ENCODE peak calls at places on chromosomes 4 and X, in five cellular contexts. F, X, M, J and R are unnamed samples. For H3K4me1, the result is how much of the 10 kb centered on the place peaks cover.

GRCh38 chrX:118839334-118839958 is 15.8 kb downstream of the ZCCHC12 start:
- DNase-seq in F (peak), X (peak), M (peak), J (peak), R (peak)

GRCh38 chrX:71128915-71129765 is 10.7 kb downstream of the MED12 start:
- DNase-seq in F (peak), X (peak), M (peak), J (peak), R (peak)

GRCh38 chrX:105874790-105875189 is 52.5 kb downstream of the NRK start:
- DNase-seq in F (no peak), X (no peak), M (no peak), J (no peak), R (no peak)

GRCh38 chr4:31545330-31545729 is 825.2 kb downstream of the PCDH7 start:
- DNase-seq in F (no peak), X (no peak), M (no peak), J (no peak), R (no peak)

GRCh38 chrX:138917781-138918180 is 206.3 kb upstream of the FGF13 start:
- DNase-seq in F (no peak), X (no peak), M (peak), J (no peak), R (no peak)

GRCh38 chr4:34572026-34572425 is 1672.3 kb downstream of the ARAP2 start:
- DNase-seq in F (no peak), X (no peak), M (no peak), J (no peak), R (no peak)

GRCh38 chr4:142282870-142283431 is 563.1 kb downstream of the INPP4B start:
- DNase-seq in F (peak), X (no peak), M (peak), J (no peak), R (no peak)

GRCh38 chrX:123884809-123885408 is 25.1 kb downstream of the XIAP start:
- DNase-seq in F (peak), X (no peak), M (peak), J (no peak), R (no peak)

GRCh38 chr4:140567722-140568121 is 1.0 kb downstream of the UCP1 start:
- DNase-seq in F (no peak), X (no peak), M (peak), J (no peak), R (no peak)

GRCh38 chr4:43843501-43843900 is 605.1 kb downstream of the KCTD8 start:
- DNase-seq in F (no peak), X (no peak), M (no peak), J (no peak), R (no peak)

GRCh38 chr4:68906238-68907137 is 45.1 kb downstream of the UGT2A3 start:
- DNase-seq in F (no peak), X (no peak), M (no peak), J (no peak), R (peak)

GRCh38 chr4:106985830-106986229 is 50.3 kb downstream of the DKK2 start:
- DNase-seq in F (no peak), X (no peak), M (peak), J (no peak), R (no peak)

GRCh38 chrX:37330642-37331041 is 18.5 kb upstream of the PRRG1 start:
- DNase-seq in F (no peak), X (no peak), M (no peak), J (no peak), R (no peak)

GRCh38 chrX:290476-291166 is 9.4 kb downstream of the PLCXD1 start:
- DNase-seq in F (no peak), X (no peak), M (no peak), J (peak), R (no peak)

GRCh38 chr4:46820154-46820553 is 88.9 kb downstream of the COX7B2 start:
- DNase-seq in F (no peak), X (no peak), M (peak), J (no peak), R (no peak)

GRCh38 chr4:151676301-151676700 is 84.5 kb downstream of the GATB start:
- DNase-seq in F (no peak), X (no peak), M (no peak), J (no peak), R (no peak)

GRCh38 chrX:9905721-9906120 is 61.4 kb upstream of the CLDN34 start:
- DNase-seq in F (no peak), X (no peak), M (no peak), J (no peak), R (no peak)

GRCh38 chrX:139967300-139967699 is 2.0 kb upstream of the CXorf66 start:
- DNase-seq in F (peak), X (no peak), M (peak), J (no peak), R (no peak)

GRCh38 chrX:24902808-24903207 is 113.0 kb downstream of the ARX start:
- DNase-seq in F (no peak), X (no peak), M (no peak), J (no peak), R (no peak)

GRCh38 chr4:184250795-184251679 is 33.4 kb upstream of the ENPP6 start:
- DNase-seq in F (peak), X (no peak), M (peak), J (no peak), R (no peak)

GRCh38 chrX:10326578-10326977 is 169.8 kb downstream of the CLCN4 start:
- DNase-seq in F (peak), X (no peak), M (peak), J (no peak), R (no peak)

GRCh38 chr4:151674804-151675290 is 86.0 kb downstream of the GATB start:
- DNase-seq in F (no peak), X (peak), M (no peak), J (peak), R (no peak)

GRCh38 chrX:64204252-64204651 is 1.3 kb downstream of the AMER1 start:
- DNase-seq in F (no peak), X (peak), M (no peak), J (peak), R (no peak)

GRCh38 chrX:11757729-11758399 is at the start of gene MSL3:
- DNase-seq in F (peak), X (peak), M (peak), J (peak), R (no peak)

GRCh38 chrX:40943093-40943641 is 142.1 kb upstream of the USP9X start:
- DNase-seq in F (no peak), X (no peak), M (no peak), J (no peak), R (no peak)

GRCh38 chr4:48651869-48652447 is 128.1 kb downstream of the FRYL start:
- DNase-seq in F (no peak), X (no peak), M (peak), J (no peak), R (no peak)

GRCh38 chr4:174365018-174365587 is 81.4 kb downstream of the CEP44 start:
- DNase-seq in F (peak), X (no peak), M (peak), J (no peak), R (no peak)

GRCh38 chr4:111126340-111126739 is 503.5 kb upstream of the PITX2 start:
- DNase-seq in F (no peak), X (no peak), M (no peak), J (no peak), R (no peak)

GRCh38 chr4:186765673-186766546 is 42.3 kb upstream of the FAT1 start:
- DNase-seq in F (no peak), X (no peak), M (no peak), J (no peak), R (no peak)

GRCh38 chr4:27678027-27678426 is 817.4 kb downstream of the STIM2 start:
- DNase-seq in F (no peak), X (no peak), M (no peak), J (no peak), R (no peak)

GRCh38 chr4:77695769-77696168 is 90.1 kb downstream of the CXCL13 start:
- DNase-seq in F (no peak), X (no peak), M (no peak), J (no peak), R (no peak)

GRCh38 chr4:12445711-12446110 is 1017.0 kb upstream of the HS3ST1 start:
- DNase-seq in F (no peak), X (no peak), M (no peak), J (no peak), R (no peak)

GRCh38 chrX:104668550-104668949 is 102.6 kb downstream of the IL1RAPL2 start:
- DNase-seq in F (peak), X (no peak), M (no peak), J (no peak), R (no peak)

GRCh38 chr4:81214518-81215218 is 354 bp downstream of the PRKG2 start:
- DNase-seq in F (no peak), X (no peak), M (no peak), J (no peak), R (no peak)

GRCh38 chr4:133147922-133148689 is 988 bp upstream of the PCDH10 start:
- DNase-seq in F (no peak), X (peak), M (peak), J (peak), R (no peak)

GRCh38 chrX:15059488-15059887 is 186.3 kb downstream of the MOSPD2 start:
- DNase-seq in F (no peak), X (no peak), M (no peak), J (no peak), R (no peak)

GRCh38 chr4:7761720-7762119 is 177.9 kb downstream of the AFAP1 start:
- DNase-seq in F (peak), X (peak), M (peak), J (peak), R (peak)
- H3K4me1 ChIP-seq in F (under half), X (under half), M (under half), J (under half), R (under half)

GRCh38 chrX:134761788-134762187 is 103.5 kb upstream of the PLAC1 start:
- DNase-seq in F (peak), X (no peak), M (peak), J (no peak), R (no peak)
- H3K4me1 ChIP-seq in F (under half), X (under half), M (under half), J (under half), R (under half)

GRCh38 chr4:121818215-121818614 is 5.5 kb downstream of the CCNA2 start:
- DNase-seq in F (no peak), X (no peak), M (no peak), J (no peak), R (no peak)

GRCh38 chr4:121822047-121822446 is 1.6 kb downstream of the CCNA2 start:
- DNase-seq in F (no peak), X (no peak), M (no peak), J (no peak), R (no peak)

GRCh38 chr4:121817701-121818100 is 6.0 kb downstream of the CCNA2 start:
- DNase-seq in F (no peak), X (no peak), M (no peak), J (no peak), R (no peak)

GRCh38 chr4:121817006-121817405 is 6.7 kb downstream of the CCNA2 start:
- DNase-seq in F (no peak), X (no peak), M (no peak), J (no peak), R (no peak)

DNA sequence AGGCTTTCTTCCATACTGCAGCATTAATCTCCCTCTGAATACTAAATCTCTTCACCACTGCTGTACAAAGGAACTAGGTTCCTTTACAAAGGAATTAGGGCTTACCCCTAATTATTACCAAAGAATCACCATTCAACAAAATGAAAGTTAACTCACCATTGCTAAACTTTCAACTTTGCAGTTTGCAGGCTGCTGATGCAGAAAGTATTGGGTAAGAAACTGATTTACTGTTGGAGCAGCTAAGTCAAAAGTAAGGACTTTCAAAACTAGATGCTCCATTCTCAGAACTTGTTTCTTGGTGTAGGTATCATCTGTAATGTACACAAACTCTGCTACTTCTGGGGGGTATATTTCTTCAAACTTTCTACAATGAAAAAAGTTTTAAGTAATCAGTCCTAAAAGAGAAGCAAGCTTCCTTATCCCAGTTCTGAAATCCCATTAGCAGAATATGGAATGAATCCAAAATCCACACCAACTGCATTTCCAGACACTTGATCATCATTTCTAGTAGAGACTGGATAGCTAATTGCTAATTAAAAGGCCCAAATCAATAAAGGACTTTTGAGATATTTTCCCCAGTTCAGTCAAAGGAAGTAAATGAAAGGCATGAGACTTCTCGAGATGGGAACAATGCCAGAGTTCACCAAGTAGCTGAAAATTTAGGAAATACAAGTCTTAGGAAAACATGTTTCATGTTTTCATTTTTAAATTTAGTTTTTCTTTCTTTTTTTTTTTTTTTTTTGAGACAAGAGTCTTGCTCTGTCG is 4.3 kb downstream of the CCNA2 start:
- DNase-seq in F (no peak), X (no peak), M (no peak), J (no peak), R (no peak)
- H3K4me1 ChIP-seq in F (under half), X (under half), M (under half), J (under half), R (under half)

GRCh38 chr4:16278178-16278577 is 51.9 kb upstream of the TAPT1 start:
- DNase-seq in F (peak), X (no peak), M (no peak), J (no peak), R (no peak)
- H3K4me1 ChIP-seq in F (under half), X (under half), M (under half), J (under half), R (under half)

GRCh38 chr4:123599061-123599919 is 202.7 kb downstream of the SPRY1 start:
- DNase-seq in F (no peak), X (no peak), M (no peak), J (no peak), R (no peak)
- H3K4me1 ChIP-seq in F (under half), X (under half), M (under half), J (under half), R (under half)

DNA sequence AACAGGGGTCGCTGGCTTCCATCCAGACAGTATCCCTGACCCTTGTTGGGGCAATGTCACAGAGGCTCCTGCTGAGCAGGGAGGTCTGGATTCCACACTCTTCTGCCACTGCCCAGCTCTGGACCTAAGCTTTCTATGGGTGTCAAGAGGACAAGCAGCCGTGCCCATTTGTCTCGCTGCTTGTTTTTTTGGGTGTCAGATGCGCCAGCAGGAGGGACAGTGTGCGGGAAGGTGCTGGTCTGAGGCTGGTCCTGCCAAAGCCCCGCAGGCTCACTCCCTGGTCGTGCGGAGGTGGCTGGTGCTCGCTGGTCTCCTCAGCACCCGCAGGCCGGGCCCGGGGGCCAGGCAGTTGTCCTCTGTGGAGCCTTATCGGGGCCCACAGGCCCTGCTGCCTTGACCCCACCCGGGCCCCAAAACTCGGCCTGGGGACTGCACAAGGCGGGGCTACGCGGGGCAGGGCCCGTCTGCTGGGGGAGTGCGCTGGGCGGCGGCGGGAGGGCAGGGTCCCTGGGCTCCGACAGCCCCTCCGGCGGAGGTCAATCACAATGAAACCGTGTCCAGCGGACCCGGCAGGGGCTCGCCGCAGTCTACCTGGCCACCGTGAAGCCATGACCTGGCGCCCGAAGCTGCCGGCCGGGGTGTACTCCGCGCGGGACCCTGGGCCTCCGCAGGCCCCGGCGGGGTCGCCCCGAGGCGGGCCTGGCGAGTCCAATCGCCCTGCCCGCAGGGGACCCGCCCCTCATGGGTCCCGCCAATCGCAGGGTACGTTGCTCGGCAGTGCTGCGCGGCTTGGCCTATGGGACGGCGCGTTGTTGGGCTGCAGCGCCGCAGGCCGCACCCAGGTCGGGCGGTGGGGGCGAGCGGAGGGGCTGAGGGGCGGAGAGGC is at the start of gene ADD1:
- DNase-seq in F (peak), X (peak), M (peak), J (peak), R (peak)
- H3K4me1 ChIP-seq in F (under half), X (under half), M (under half), J (under half), R (under half)

GRCh38 chr4:39631700-39632079 is 7.0 kb downstream of the SMIM14 start:
- DNase-seq in F (peak), X (no peak), M (no peak), J (no peak), R (no peak)

GRCh38 chr4:39627413-39627812 is 11.3 kb downstream of the SMIM14 start:
- DNase-seq in F (peak), X (no peak), M (no peak), J (no peak), R (no peak)

GRCh38 chr4:39621582-39621981 is 17.1 kb downstream of the SMIM14 start:
- DNase-seq in F (no peak), X (peak), M (peak), J (peak), R (peak)

GRCh38 chr4:39626913-39627312 is 11.8 kb downstream of the SMIM14 start:
- DNase-seq in F (peak), X (no peak), M (no peak), J (no peak), R (no peak)

DNA sequence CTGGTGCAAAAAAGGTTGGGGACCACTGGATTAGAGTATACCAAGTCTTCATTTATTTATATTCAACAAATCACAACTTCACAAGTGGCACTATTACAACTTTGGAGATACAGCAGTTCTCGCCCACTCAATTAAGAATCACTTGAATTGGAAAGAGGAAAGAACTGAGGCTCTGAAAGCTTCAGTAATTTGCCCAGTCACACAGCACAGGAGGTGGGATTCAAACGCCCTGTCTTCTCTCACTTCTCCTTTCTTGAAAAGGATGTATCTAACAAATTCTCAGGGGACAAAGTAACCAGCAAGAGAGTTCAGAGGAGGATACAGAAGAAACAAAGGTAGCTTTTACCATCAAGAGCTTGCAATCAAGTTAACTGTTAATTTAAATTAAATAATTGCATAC is 12.4 kb downstream of the SMIM14 start:
- DNase-seq in F (peak), X (no peak), M (no peak), J (no peak), R (no peak)
- H3K4me1 ChIP-seq in F (half or more), X (under half), M (under half), J (under half), R (under half)

DNA sequence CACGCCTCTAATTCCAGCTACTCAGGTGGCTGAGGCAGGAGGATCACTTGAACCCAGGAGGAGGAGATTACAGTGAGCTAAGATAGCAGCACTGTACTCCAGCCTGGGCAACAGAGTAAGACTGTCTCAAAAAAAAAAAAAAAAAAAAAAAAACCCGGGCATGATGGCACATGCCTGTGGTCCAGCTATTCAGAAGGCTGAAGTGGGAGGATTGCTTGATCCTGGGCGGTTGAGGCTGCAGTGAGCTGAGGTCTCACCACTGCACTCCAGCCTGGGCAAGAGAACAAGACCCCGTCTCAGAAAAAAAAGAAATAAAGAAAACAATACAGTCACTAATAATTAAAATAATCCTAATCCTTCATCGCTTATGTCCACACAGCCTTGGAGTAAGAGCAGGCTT is 68.1 kb downstream of the APBB2 start:
- DNase-seq in F (no peak), X (no peak), M (no peak), J (no peak), R (no peak)
- H3K4me1 ChIP-seq in F (under half), X (under half), M (under half), J (under half), R (under half)

GRCh38 chr4:1077711-1078477 is 35.5 kb downstream of the RNF212 start:
- DNase-seq in F (no peak), X (no peak), M (no peak), J (no peak), R (no peak)

GRCh38 chr4:1075809-1076524 is 37.4 kb downstream of the RNF212 start:
- DNase-seq in F (no peak), X (no peak), M (no peak), J (no peak), R (no peak)

GRCh38 chr4:1079711-1080265 is 33.6 kb downstream of the RNF212 start:
- DNase-seq in F (no peak), X (no peak), M (no peak), J (no peak), R (no peak)

GRCh38 chr4:1080432-1080831 is 32.9 kb downstream of the RNF212 start:
- DNase-seq in F (no peak), X (no peak), M (no peak), J (no peak), R (no peak)

DNA sequence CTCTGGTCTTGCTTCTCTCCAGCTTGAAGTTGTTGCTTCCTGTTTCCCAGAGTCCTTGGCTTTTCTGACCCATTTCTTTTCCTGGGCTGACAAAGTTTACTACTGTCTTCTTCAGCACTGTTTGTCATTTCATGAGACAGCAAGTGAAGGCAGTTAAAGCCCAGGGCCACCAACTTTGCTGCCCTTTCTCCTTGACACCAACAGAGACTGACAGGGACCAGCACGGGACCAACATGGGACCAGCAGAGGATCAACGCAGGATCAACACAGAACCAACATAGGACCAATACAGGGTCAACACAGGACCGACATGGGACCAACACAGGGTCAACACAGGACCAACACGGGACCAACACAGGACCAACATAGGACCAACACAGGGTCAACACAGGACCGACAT is 34.9 kb downstream of the RNF212 start:
- DNase-seq in F (no peak), X (no peak), M (no peak), J (no peak), R (no peak)
- H3K4me1 ChIP-seq in F (under half), X (under half), M (under half), J (under half), R (under half)